ENCODE peak calls at places on chromosomes 16 and 17, in six cellular contexts. G, J, K, C, H and L are unnamed samples.

GRCh38 chr17:57294075-57294474 is 37.8 kb downstream of the MSI2 start:
- DNase-seq in G (no peak), J (peak), K (no peak), C (no peak), H (no peak), L (no peak)

GRCh38 chr17:57603978-57604377 is 141.1 kb downstream of the CCDC182 start:
- DNase-seq in G (peak), J (peak), K (peak), C (no peak), H (peak), L (no peak)

GRCh38 chr16:85296859-85297698 is 184.8 kb upstream of the CIBAR2 start:
- DNase-seq in G (peak), J (peak), K (no peak), C (no peak), H (peak), L (peak)

GRCh38 chr17:33039874-33040273 is 48.2 kb downstream of the SPACA3 start:
- DNase-seq in G (no peak), J (no peak), K (no peak), C (no peak), H (no peak), L (no peak)

GRCh38 chr16:11396241-11397048 is 51.2 kb downstream of the RMI2 start:
- DNase-seq in G (peak), J (peak), K (peak), C (no peak), H (no peak), L (peak)

GRCh38 chr17:64077409-64077808 is 52.5 kb downstream of the ERN1 start:
- DNase-seq in G (peak), J (no peak), K (no peak), C (no peak), H (no peak), L (no peak)

GRCh38 chr17:37194208-37194607 is 181.6 kb upstream of the C17orf78 start:
- DNase-seq in G (no peak), J (no peak), K (no peak), C (no peak), H (no peak), L (no peak)

GRCh38 chr17:78043031-78043430 is 84.5 kb downstream of the TNRC6C start:
- DNase-seq in G (no peak), J (no peak), K (no peak), C (no peak), H (no peak), L (no peak)

GRCh38 chr16:27258241-27258734 is 10.3 kb downstream of the NSMCE1 start:
- DNase-seq in G (no peak), J (no peak), K (no peak), C (no peak), H (no peak), L (no peak)

GRCh38 chr17:44872131-44872768 is 24.6 kb downstream of the HIGD1B start:
- DNase-seq in G (no peak), J (no peak), K (no peak), C (peak), H (no peak), L (no peak)

GRCh38 chr16:65410801-65411200 is 288.9 kb upstream of the CDH11 start:
- DNase-seq in G (no peak), J (no peak), K (no peak), C (no peak), H (no peak), L (no peak)

GRCh38 chr17:30393491-30393890 is 14.8 kb downstream of the CPD start:
- DNase-seq in G (no peak), J (no peak), K (no peak), C (no peak), H (no peak), L (no peak)

GRCh38 chr16:52705192-52705591 is 158.2 kb upstream of the TOX3 start:
- DNase-seq in G (no peak), J (no peak), K (no peak), C (no peak), H (no peak), L (no peak)